ENCODE peak calls at places on chromosome X, in four cellular contexts. One of them, this sample, is unnamed. For H3F3A, the result is how much of the 10 kb centered on the place peaks cover.

GRCh38 chrX:34638116-34638515 is 19.0 kb downstream of the TMEM47 start:
- DNase-seq in neural progenitor cell: peak
- DNase-seq in GM23338: peak
- DNase-seq in PC-3: peak
- DNase-seq in this sample: peak

GRCh38 chrX:48957477-48957826 is at the start of gene OTUD5:
- DNase-seq in PC-3: no peak
- DNase-seq in GM23338: peak
- DNase-seq in neural progenitor cell: no peak
- DNase-seq in this sample: no peak

GRCh38 chrX:78573630-78574029 is 85.5 kb downstream of the RTL3 start:
- DNase-seq in GM23338: no peak
- DNase-seq in neural progenitor cell: no peak
- DNase-seq in PC-3: no peak
- DNase-seq in this sample: no peak

GRCh38 chrX:151680805-151681204 is 14.5 kb upstream of the PRRG3 start:
- DNase-seq in neural progenitor cell: peak
- DNase-seq in PC-3: peak
- DNase-seq in GM23338: peak
- DNase-seq in this sample: peak

GRCh38 chrX:115362334-115363095 is 73.0 kb downstream of the LUZP4 start:
- DNase-seq in neural progenitor cell: no peak
- DNase-seq in GM23338: peak
- DNase-seq in PC-3: no peak
- DNase-seq in this sample: peak

GRCh38 chrX:109740076-109740809 is 7.2 kb upstream of the ACSL4 start:
- DNase-seq in GM23338: no peak
- DNase-seq in neural progenitor cell: no peak
- DNase-seq in PC-3: peak
- DNase-seq in this sample: peak

GRCh38 chrX:10017866-10018265 is 50.7 kb downstream of the CLDN34 start:
- DNase-seq in neural progenitor cell: no peak
- DNase-seq in GM23338: peak
- DNase-seq in PC-3: peak
- DNase-seq in this sample: peak

GRCh38 chrX:19382500-19383145 is 38.9 kb downstream of the PDHA1 start:
- DNase-seq in PC-3: peak
- DNase-seq in GM23338: peak
- DNase-seq in neural progenitor cell: peak
- DNase-seq in this sample: peak

GRCh38 chrX:55839480-55839879 is 121.9 kb downstream of the RRAGB start:
- DNase-seq in neural progenitor cell: peak
- DNase-seq in PC-3: no peak
- DNase-seq in GM23338: peak
- DNase-seq in this sample: no peak

DNA sequence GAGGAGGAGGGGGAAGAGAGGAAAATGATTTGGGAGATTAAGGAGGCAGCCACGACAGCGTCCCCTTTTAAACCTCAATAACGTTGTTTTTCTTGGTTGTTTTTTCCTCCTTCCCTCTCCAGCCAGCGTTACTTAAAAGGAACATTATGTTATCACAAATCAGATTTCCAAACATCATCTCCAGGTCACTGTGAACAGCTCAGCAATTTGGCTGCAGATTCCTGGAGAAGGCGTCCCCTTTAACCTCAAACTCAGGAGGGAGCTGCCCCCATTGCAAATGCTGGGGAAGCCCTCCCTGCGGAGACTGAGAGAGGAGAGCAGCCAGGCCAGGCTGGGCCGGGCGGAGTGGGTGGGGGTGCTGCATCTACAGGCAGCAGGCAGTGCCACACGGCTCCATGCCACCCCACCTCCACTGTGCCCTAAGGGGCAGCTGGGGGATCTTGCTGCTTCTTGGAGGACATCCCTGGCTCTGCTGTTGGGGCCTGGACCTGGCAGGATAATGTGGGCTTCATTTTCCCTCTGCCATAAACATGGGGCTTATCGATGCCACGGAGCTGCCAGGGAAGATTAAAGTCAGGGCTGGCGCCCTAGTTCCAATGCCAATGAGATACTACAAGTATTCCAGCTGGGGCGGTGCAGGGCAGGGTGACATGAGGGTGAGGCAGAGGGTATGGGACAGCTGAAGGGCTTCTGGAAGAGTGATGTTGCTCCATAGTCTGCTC is 148.9 kb downstream of the PJA1 start:
- DNase-seq in neural progenitor cell: no peak
- DNase-seq in PC-3: no peak
- DNase-seq in GM23338: no peak
- DNase-seq in this sample: no peak
- H3F3A ChIP-seq in neural progenitor cell: under half
- H3F3A ChIP-seq in PC-3: under half
- H3F3A ChIP-seq in GM23338: under half
- H3F3A ChIP-seq in this sample: under half

GRCh38 chrX:153582896-153583295 is 16.0 kb downstream of the CCNQ start:
- DNase-seq in PC-3: no peak
- DNase-seq in neural progenitor cell: peak
- DNase-seq in GM23338: no peak
- DNase-seq in this sample: no peak
- TF ChIP-seq EZH2phosphoT487 in PC-3: no peak
- TF ChIP-seq EZH2phosphoT487 in neural progenitor cell: no peak
- TF ChIP-seq EZH2phosphoT487 in GM23338: no peak
- TF ChIP-seq EZH2phosphoT487 in this sample: no peak

DNA sequence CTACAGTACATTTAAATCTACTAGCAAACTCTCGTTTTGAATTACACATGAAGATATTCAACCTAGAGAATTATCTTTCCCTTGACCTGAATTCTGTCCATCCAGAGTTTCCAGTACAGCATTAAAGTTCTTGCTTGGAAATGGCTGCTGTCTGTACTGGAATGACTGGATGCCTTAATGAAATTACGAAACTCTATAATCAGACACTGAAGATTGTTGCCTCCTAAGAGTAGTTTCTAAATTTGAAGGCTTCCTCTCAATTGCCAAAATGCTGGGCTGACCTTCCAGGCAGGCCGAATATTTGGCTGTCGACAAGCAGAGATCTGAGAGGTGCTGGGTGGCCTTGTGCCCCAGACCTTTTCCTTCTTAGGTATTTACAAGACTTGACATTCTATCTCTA is 215.1 kb upstream of the GPC4 start:
- DNase-seq in PC-3: no peak
- DNase-seq in neural progenitor cell: no peak
- DNase-seq in GM23338: peak
- DNase-seq in this sample: no peak
- H3F3A ChIP-seq in PC-3: under half
- H3F3A ChIP-seq in neural progenitor cell: under half
- H3F3A ChIP-seq in GM23338: under half
- H3F3A ChIP-seq in this sample: under half

GRCh38 chrX:130829526-130830515 is 73.2 kb downstream of the ENOX2 start:
- DNase-seq in GM23338: no peak
- DNase-seq in neural progenitor cell: no peak
- DNase-seq in PC-3: no peak
- DNase-seq in this sample: no peak
- TF ChIP-seq EZH2phosphoT487 in GM23338: no peak
- TF ChIP-seq EZH2phosphoT487 in neural progenitor cell: no peak
- TF ChIP-seq EZH2phosphoT487 in PC-3: no peak
- TF ChIP-seq EZH2phosphoT487 in this sample: no peak

GRCh38 chrX:122270809-122271494 is 913.1 kb upstream of the GRIA3 start:
- DNase-seq in neural progenitor cell: no peak
- DNase-seq in GM23338: no peak
- DNase-seq in PC-3: no peak
- DNase-seq in this sample: no peak
- H3F3A ChIP-seq in neural progenitor cell: under half
- H3F3A ChIP-seq in GM23338: under half
- H3F3A ChIP-seq in PC-3: under half
- H3F3A ChIP-seq in this sample: under half

DNA sequence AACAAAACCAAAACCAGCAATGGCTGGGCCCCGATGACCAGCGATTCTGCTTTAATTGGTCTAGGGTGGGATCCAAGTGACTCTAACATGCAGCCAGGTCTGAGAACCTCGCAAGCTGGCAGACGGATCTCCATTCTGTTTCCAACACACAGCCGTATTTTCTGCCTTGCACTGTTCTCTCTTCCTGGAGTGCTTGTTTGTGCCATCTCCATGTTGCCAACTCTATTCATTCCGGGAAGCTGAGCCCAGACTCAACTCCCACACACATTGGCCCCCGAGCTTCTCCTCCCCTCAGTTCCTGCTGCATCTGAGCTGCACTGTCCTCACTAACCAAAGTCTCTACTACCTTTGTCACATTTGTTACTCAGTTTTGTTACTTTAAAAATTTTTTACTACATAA is 35.6 kb downstream of the GEMIN8 start:
- DNase-seq in GM23338: no peak
- DNase-seq in PC-3: no peak
- DNase-seq in neural progenitor cell: no peak
- DNase-seq in this sample: no peak
- TF ChIP-seq EZH2phosphoT487 in GM23338: no peak
- TF ChIP-seq EZH2phosphoT487 in PC-3: no peak
- TF ChIP-seq EZH2phosphoT487 in neural progenitor cell: no peak
- TF ChIP-seq EZH2phosphoT487 in this sample: no peak

GRCh38 chrX:154355094-154355775 is 19.2 kb downstream of the FLNA start:
- DNase-seq in PC-3: no peak
- DNase-seq in neural progenitor cell: no peak
- DNase-seq in GM23338: no peak
- DNase-seq in this sample: no peak
- H3F3A ChIP-seq in PC-3: under half
- H3F3A ChIP-seq in neural progenitor cell: under half
- H3F3A ChIP-seq in GM23338: under half
- H3F3A ChIP-seq in this sample: under half

GRCh38 chrX:93932471-93933220 is 258.6 kb downstream of the FAM133A start:
- DNase-seq in PC-3: peak
- DNase-seq in GM23338: no peak
- DNase-seq in neural progenitor cell: no peak
- DNase-seq in this sample: no peak
- TF ChIP-seq EZH2phosphoT487 in PC-3: no peak
- TF ChIP-seq EZH2phosphoT487 in GM23338: no peak
- TF ChIP-seq EZH2phosphoT487 in neural progenitor cell: no peak
- TF ChIP-seq EZH2phosphoT487 in this sample: no peak

GRCh38 chrX:71625471-71625870 is 7.2 kb upstream of the CXCR3 start:
- DNase-seq in neural progenitor cell: no peak
- DNase-seq in GM23338: no peak
- DNase-seq in PC-3: no peak
- DNase-seq in this sample: no peak
- H3F3A ChIP-seq in neural progenitor cell: under half
- H3F3A ChIP-seq in GM23338: under half
- H3F3A ChIP-seq in PC-3: under half
- H3F3A ChIP-seq in this sample: under half

GRCh38 chrX:105653891-105654290 is 168.4 kb upstream of the NRK start:
- DNase-seq in PC-3: no peak
- DNase-seq in GM23338: no peak
- DNase-seq in neural progenitor cell: no peak
- DNase-seq in this sample: no peak
- TF ChIP-seq EZH2phosphoT487 in PC-3: no peak
- TF ChIP-seq EZH2phosphoT487 in GM23338: no peak
- TF ChIP-seq EZH2phosphoT487 in neural progenitor cell: no peak
- TF ChIP-seq EZH2phosphoT487 in this sample: no peak